ENCODE peak calls at places on chromosomes 12 and 14, in seven cellular contexts. W is iris pigment epithelial cell, P is NCI-H1694, F is kidney, G is germinal center, I is NCI-H146, O is dorsolateral prefrontal cortex. X is an unnamed sample.

GRCh38 chr12:89040146-89040964 is 311.9 kb downstream of the DUSP6 start:
- DNase-seq in G (no peak), O (no peak), W (peak; percentile 87), I (peak; percentile 92), P (no peak), F (peak; percentile 66), X (peak; percentile 15)

GRCh38 chr12:121831571-121832235 is 27.0 kb downstream of the HPD start:
- DNase-seq in I (no peak), G (no peak), P (no peak), O (no peak), W (no peak), F (no peak), X (no peak)

GRCh38 chr12:44930972-44931600 is 55.0 kb upstream of the NELL2 start:
- DNase-seq in I (peak; percentile 58), G (peak; percentile 30), O (no peak), P (peak; percentile 83), W (peak; percentile 66), F (no peak), X (peak; percentile 82)

GRCh38 chr14:106228541-106229158 is 702.3 kb downstream of the TMEM121 start:
- DNase-seq in W (no peak), O (no peak), I (no peak), F (no peak), G (no peak), P (no peak), X (no peak)

GRCh38 chr14:30420489-30420888 is 138.5 kb upstream of the G2E3 start:
- DNase-seq in W (no peak), O (no peak), F (no peak), I (no peak), G (no peak), P (no peak), X (no peak)

GRCh38 chr12:14239350-14239934 is 126.0 kb upstream of the ATF7IP start:
- DNase-seq in G (peak; percentile 38), W (no peak), O (no peak), F (no peak), I (peak; percentile 77), P (no peak), X (no peak)

GRCh38 chr14:89419973-89420482 is 3.0 kb upstream of the FOXN3 start:
- DNase-seq in G (no peak), W (no peak), O (no peak), I (no peak), P (no peak), F (no peak), X (no peak)

GRCh38 chr12:132295101-132295526 is 34.3 kb downstream of the GALNT9 start:
- DNase-seq in F (peak; percentile 75), W (no peak), P (no peak), I (no peak), G (no peak), O (peak; percentile 54), X (no peak)

GRCh38 chr14:53893374-53893773 is 63.3 kb downstream of the BMP4 start:
- DNase-seq in O (no peak), W (no peak), G (no peak), P (no peak), I (no peak), F (no peak), X (no peak)

GRCh38 chr12:127381681-127382080 is 885.3 kb upstream of the TMEM132C start:
- DNase-seq in F (no peak), W (peak; percentile 32), O (no peak), I (no peak), P (no peak), G (no peak), X (no peak)

GRCh38 chr12:25130741-25131188 is 64.2 kb downstream of the DNAI7 start:
- DNase-seq in W (peak; percentile 51), P (peak; percentile 93), G (peak; percentile 43), F (no peak), I (peak; percentile 28), O (no peak), X (peak; percentile 60)

GRCh38 chr12:131066207-131066885 is 112.6 kb downstream of the ADGRD1 start:
- DNase-seq in G (no peak), O (no peak), P (no peak), W (no peak), I (no peak), F (peak; percentile 71), X (no peak)

GRCh38 chr12:128818065-128819022 is 5.4 kb downstream of the SLC15A4 start:
- DNase-seq in F (no peak), W (peak; percentile 78), O (no peak), P (no peak), G (no peak), I (no peak), X (peak; percentile 46)

GRCh38 chr14:61121293-61121897 is 140.3 kb downstream of the SLC38A6 start:
- DNase-seq in F (no peak), W (peak; percentile 74), I (no peak), G (no peak), O (no peak), P (no peak), X (no peak)

GRCh38 chr12:11785722-11786121 is 136.2 kb downstream of the ETV6 start:
- DNase-seq in P (no peak), I (no peak), W (peak; percentile 77), G (no peak), O (no peak), F (no peak), X (no peak)

GRCh38 chr12:57545809-57546437 is 1.1 kb downstream of the DCTN2 start:
- DNase-seq in F (no peak), W (no peak), O (no peak), G (no peak), I (peak; percentile 34), P (no peak), X (no peak)

GRCh38 chr14:32435411-32435810 is 106.3 kb downstream of the AKAP6 start:
- DNase-seq in W (no peak), I (peak; percentile 41), F (no peak), P (no peak), G (no peak), O (no peak), X (no peak)

GRCh38 chr12:61758661-61759060 is 501.5 kb upstream of the USP15 start:
- DNase-seq in I (no peak), F (no peak), P (no peak), G (no peak), O (no peak), W (no peak), X (peak; percentile 37)

GRCh38 chr14:100587763-100588411 is 670 bp upstream of the BEGAIN start:
- DNase-seq in O (peak; percentile 38), P (peak; percentile 93), W (no peak), G (no peak), I (no peak), F (peak; percentile 63), X (no peak)

GRCh38 chr14:95314609-95315008 is 5.1 kb downstream of the CLMN start:
- DNase-seq in O (no peak), G (no peak), W (peak; percentile 54), P (no peak), I (no peak), F (no peak), X (no peak)